ENCODE peak calls at places on chromosomes 16 and 17, in eight cellular contexts. D, T, F, E, W, C, A and S are unnamed samples. For H3K4me1, the result is how much of the 10 kb centered on the place peaks cover.

GRCh38 chr17:64377769-64378282 is 12.8 kb downstream of the PECAM1 start:
- DNase-seq in T (no peak), D (no peak), C (no peak), A (no peak), F (peak), E (peak), W (no peak), S (no peak)

GRCh38 chr17:79993390-79994221 is 42.1 kb downstream of the TBC1D16 start:
- DNase-seq in W (peak), D (no peak), T (peak), A (peak), C (peak), F (no peak), E (peak), S (peak)

GRCh38 chr16:89843409-89844350 is 15.4 kb downstream of the SPIRE2 start:
- DNase-seq in C (no peak), E (no peak), A (no peak), W (no peak), D (no peak), F (no peak), T (no peak), S (no peak)

GRCh38 chr17:78355701-78356100 is 4.2 kb downstream of the SOCS3 start:
- DNase-seq in E (no peak), C (no peak), T (no peak), A (no peak), D (no peak), W (no peak), F (no peak), S (no peak)

GRCh38 chr17:68514809-68515208 is 2.6 kb downstream of the PRKAR1A start:
- DNase-seq in T (no peak), E (no peak), W (no peak), D (no peak), C (no peak), F (peak), A (no peak), S (no peak)

GRCh38 chr17:66542183-66542966 is 240.0 kb downstream of the PRKCA start:
- DNase-seq in A (no peak), E (no peak), W (no peak), F (peak), D (no peak), C (no peak), T (no peak), S (no peak)

GRCh38 chr16:67936876-67937605 is 391 bp upstream of the PSMB10 start:
- DNase-seq in D (no peak), A (peak), F (peak), W (no peak), E (no peak), C (no peak), T (no peak), S (peak)

GRCh38 chr16:67120025-67120424 is 10.3 kb downstream of the PHAF1 start:
- DNase-seq in A (no peak), C (no peak), F (peak), D (no peak), W (no peak), T (no peak), E (no peak), S (peak)

GRCh38 chr16:11977206-11978041 is 890 bp downstream of the SNX29 start:
- DNase-seq in F (peak), D (peak), C (no peak), A (no peak), T (no peak), W (peak), E (no peak), S (no peak)

GRCh38 chr16:69893086-69893485 is 58.0 kb upstream of the CLEC18A start:
- DNase-seq in C (no peak), A (no peak), F (no peak), T (no peak), W (no peak), E (no peak), D (no peak), S (no peak)

GRCh38 chr16:75391254-75391653 is 42.0 kb downstream of the CFDP1 start:
- DNase-seq in T (no peak), E (no peak), F (no peak), D (no peak), C (no peak), W (no peak), A (no peak), S (no peak)

GRCh38 chr17:33689725-33690124 is 396.6 kb upstream of the ASIC2 start:
- DNase-seq in W (no peak), A (no peak), C (no peak), F (peak), T (no peak), D (no peak), E (no peak), S (no peak)

GRCh38 chr17:78665952-78666920 is 89.0 kb upstream of the DNAH17 start:
- DNase-seq in A (no peak), D (peak), W (peak), T (peak), F (peak), E (peak), C (no peak), S (peak)

GRCh38 chr16:1918890-1919679 is 870 bp upstream of the HS3ST6 start:
- DNase-seq in E (no peak), F (no peak), W (peak), A (no peak), D (no peak), C (peak), T (no peak), S (no peak)

GRCh38 chr16:4944333-4945281 is 7.7 kb upstream of the PPL start:
- DNase-seq in F (peak), E (peak), A (peak), C (peak), T (peak), D (peak), W (no peak), S (peak)

GRCh38 chr17:50420419-50421112 is 5.5 kb upstream of the ACSF2 start:
- DNase-seq in A (no peak), T (no peak), D (no peak), W (no peak), C (no peak), E (no peak), F (no peak), S (no peak)

GRCh38 chr17:29376667-29377268 is 13.4 kb upstream of the TAOK1 start:
- DNase-seq in C (no peak), D (no peak), A (no peak), W (peak), F (no peak), E (no peak), T (peak), S (no peak)

GRCh38 chr17:56451629-56452028 is 141.9 kb upstream of the NOG start:
- DNase-seq in T (no peak), A (no peak), C (no peak), D (no peak), W (no peak), E (no peak), F (peak), S (no peak)

GRCh38 chr17:33447090-33447489 is 154.0 kb upstream of the ASIC2 start:
- DNase-seq in C (no peak), W (no peak), F (no peak), A (no peak), T (no peak), E (no peak), D (no peak), S (no peak)

GRCh38 chr16:15811778-15812750 is 44.8 kb downstream of the MYH11 start:
- DNase-seq in T (no peak), A (peak), E (no peak), C (peak), F (peak), W (peak), D (no peak), S (peak)

GRCh38 chr17:2634361-2634960 is 41.0 kb downstream of the PAFAH1B1 start:
- DNase-seq in T (no peak), A (no peak), W (no peak), C (no peak), D (no peak), F (peak), E (no peak), S (no peak)

GRCh38 chr17:57948169-57948554 is 7.0 kb downstream of the CUEDC1 start:
- DNase-seq in E (no peak), F (no peak), T (no peak), A (no peak), W (no peak), C (no peak), D (no peak), S (peak)

GRCh38 chr17:67212716-67213417 is 32.1 kb downstream of the HELZ start:
- DNase-seq in D (no peak), T (no peak), W (no peak), A (no peak), E (no peak), F (peak), C (no peak), S (no peak)

GRCh38 chr17:77312786-77313599 is 172.2 kb downstream of the SEC14L1 start:
- DNase-seq in T (peak), W (peak), E (no peak), F (no peak), A (no peak), D (no peak), C (peak), S (peak)

GRCh38 chr16:47492428-47493357 is 31.6 kb downstream of the PHKB start:
- DNase-seq in T (peak), A (peak), F (no peak), C (no peak), D (peak), W (no peak), E (peak), S (peak)

GRCh38 chr17:44112284-44113280 is 10.9 kb downstream of the HDAC5 start:
- DNase-seq in D (peak), A (no peak), C (peak), F (no peak), W (no peak), T (peak), E (no peak), S (peak)

GRCh38 chr17:44110823-44111633 is 12.4 kb downstream of the HDAC5 start:
- DNase-seq in W (peak), E (peak), F (peak), A (peak), C (peak), T (peak), D (peak), S (peak)

GRCh38 chr17:44113868-44114840 is 9.3 kb downstream of the HDAC5 start:
- DNase-seq in C (no peak), W (no peak), A (no peak), D (no peak), E (no peak), F (no peak), T (no peak), S (no peak)

GRCh38 chr17:44111777-44112176 is 11.7 kb downstream of the HDAC5 start:
- DNase-seq in D (no peak), F (no peak), W (no peak), A (no peak), C (no peak), E (no peak), T (no peak), S (no peak)

GRCh38 chr17:44113382-44113781 is 10.1 kb downstream of the HDAC5 start:
- DNase-seq in D (no peak), T (no peak), W (no peak), F (no peak), C (no peak), E (no peak), A (no peak), S (no peak)
- H3K27ac ChIP-seq in D (no peak), T (peak), W (no peak), F (no peak), C (no peak), E (no peak), A (no peak), S (peak)

GRCh38 chr16:87392823-87393679 is 915 bp downstream of the MAP1LC3B start:
- DNase-seq in A (no peak), W (peak), E (peak), T (peak), D (peak), F (peak), C (peak), S (peak)
- H3K4me1 ChIP-seq in A (under half), W (under half), E (under half), T (half or more), D (under half), F (under half), C (under half), S (under half)

GRCh38 chr16:84986879-84987278 is 24.5 kb downstream of the ZDHHC7 start:
- DNase-seq in D (no peak), T (peak), W (no peak), C (no peak), F (no peak), E (no peak), A (no peak), S (no peak)

GRCh38 chr16:84986102-84986501 is 25.2 kb downstream of the ZDHHC7 start:
- DNase-seq in T (no peak), A (no peak), W (no peak), C (no peak), F (no peak), E (no peak), D (no peak), S (no peak)

GRCh38 chr16:84982434-84982833 is 28.9 kb downstream of the ZDHHC7 start:
- DNase-seq in C (peak), W (no peak), F (no peak), D (peak), T (no peak), E (peak), A (peak), S (no peak)

GRCh38 chr16:84985079-84986065 is 26.0 kb downstream of the ZDHHC7 start:
- DNase-seq in D (no peak), W (no peak), F (peak), A (no peak), E (no peak), C (no peak), T (no peak), S (no peak)

DNA sequence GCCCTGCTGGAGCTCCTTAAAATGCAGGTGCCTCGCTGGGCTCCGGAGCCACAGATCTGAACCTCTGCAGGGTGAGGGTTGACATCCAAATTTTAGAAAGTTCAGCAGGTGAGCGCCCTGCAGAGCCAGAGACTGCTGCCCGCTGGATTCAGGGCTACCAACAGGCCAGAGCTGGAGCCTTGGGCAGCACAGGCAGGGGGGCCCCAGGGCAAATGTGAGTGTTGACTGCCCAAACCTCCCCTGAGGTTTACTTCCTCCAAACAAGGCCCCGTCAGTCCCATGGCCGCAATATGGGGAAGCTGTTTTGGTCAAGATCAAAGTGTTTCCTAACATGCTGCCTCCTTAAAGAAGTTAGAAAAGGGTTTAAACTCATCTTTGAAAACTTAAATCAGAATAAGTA is 28.0 kb downstream of the ZDHHC7 start:
- DNase-seq in A (no peak), D (no peak), E (no peak), F (no peak), W (no peak), T (no peak), C (no peak), S (no peak)
- H3K27ac ChIP-seq in A (peak), D (no peak), E (peak), F (no peak), W (no peak), T (no peak), C (peak), S (no peak)

GRCh38 chr16:29808219-29808900 is 2.0 kb downstream of the MAZ start:
- DNase-seq in D (no peak), F (no peak), C (peak), E (peak), W (no peak), T (no peak), A (no peak), S (no peak)

GRCh38 chr16:29805232-29806095 is 865 bp upstream of the MAZ start:
- DNase-seq in E (peak), A (peak), C (peak), W (peak), T (peak), D (peak), F (peak), S (peak)

GRCh38 chr16:29807426-29808218 is 1.3 kb downstream of the MAZ start:
- DNase-seq in C (peak), W (peak), D (peak), T (peak), E (peak), F (peak), A (peak), S (peak)

GRCh38 chr16:29806096-29806579 is at the start of gene MAZ:
- DNase-seq in W (no peak), E (no peak), F (no peak), D (no peak), C (no peak), A (no peak), T (no peak), S (no peak)

DNA sequence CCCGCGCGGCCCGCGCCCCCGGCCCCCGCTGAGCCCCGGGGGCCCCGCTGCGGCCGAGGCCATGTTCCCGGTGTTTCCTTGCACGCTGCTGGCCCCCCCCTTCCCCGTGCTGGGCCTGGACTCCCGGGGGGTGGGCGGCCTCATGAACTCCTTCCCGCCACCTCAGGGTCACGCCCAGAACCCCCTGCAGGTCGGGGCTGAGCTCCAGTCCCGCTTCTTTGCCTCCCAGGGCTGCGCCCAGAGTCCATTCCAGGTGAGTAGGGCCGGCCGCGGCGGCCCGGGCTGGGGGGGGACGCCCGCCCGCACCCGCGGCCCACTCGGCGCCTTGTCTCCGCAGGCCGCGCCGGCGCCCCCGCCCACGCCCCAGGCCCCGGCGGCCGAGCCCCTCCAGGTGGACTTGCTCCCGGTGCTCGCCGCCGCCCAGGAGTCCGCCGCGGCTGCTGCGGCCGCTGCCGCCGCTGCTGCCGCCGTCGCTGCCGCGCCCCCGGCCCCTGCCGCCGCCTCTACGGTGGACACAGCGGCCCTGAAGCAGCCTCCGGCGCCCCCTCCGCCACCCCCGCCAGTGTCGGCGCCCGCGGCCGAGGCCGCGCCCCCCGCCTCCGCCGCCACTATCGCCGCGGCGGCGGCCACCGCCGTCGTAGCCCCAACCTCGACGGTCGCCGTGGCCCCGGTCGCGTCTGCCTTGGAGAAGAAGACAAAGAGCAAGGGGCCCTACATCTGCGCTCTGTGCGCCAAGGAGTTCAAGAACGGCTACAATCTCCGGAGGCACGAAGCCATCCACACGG is 504 bp downstream of the MAZ start:
- DNase-seq in W (peak), D (peak), A (peak), E (peak), T (peak), C (peak), F (peak), S (no peak)
- H3K4me1 ChIP-seq in W (under half), D (under half), A (under half), E (under half), T (half or more), C (under half), F (under half), S (under half)